ENCODE peak calls at places on chromosomes 7 and 10, in five cellular contexts. One of them, this sample, is unnamed.

GRCh38 chr7:159098424-159098786 is 46.3 kb downstream of the VIPR2 start:
- DNase-seq in Daoy: no peak
- DNase-seq in WTC11: no peak
- DNase-seq in iPS-NIHi11: no peak
- DNase-seq in head of caudate nucleus: peak; percentile 3
- DNase-seq in this sample: peak; percentile 30

GRCh38 chr10:586716-587115 is 102.8 kb downstream of the DIP2C start:
- DNase-seq in Daoy: no peak
- DNase-seq in WTC11: no peak
- DNase-seq in iPS-NIHi11: no peak
- DNase-seq in head of caudate nucleus: no peak
- DNase-seq in this sample: no peak

GRCh38 chr10:26573674-26574073 is 123.8 kb upstream of the PDSS1 start:
- DNase-seq in Daoy: peak; percentile 21
- DNase-seq in WTC11: peak; percentile 32
- DNase-seq in iPS-NIHi11: no peak
- DNase-seq in head of caudate nucleus: no peak
- DNase-seq in this sample: no peak

GRCh38 chr10:86105640-86106039 is 261.0 kb downstream of the GRID1 start:
- DNase-seq in Daoy: no peak
- DNase-seq in WTC11: no peak
- DNase-seq in iPS-NIHi11: no peak
- DNase-seq in head of caudate nucleus: no peak
- DNase-seq in this sample: peak; percentile 49

GRCh38 chr7:12766416-12766815 is 79.0 kb downstream of the ARL4A start:
- DNase-seq in Daoy: no peak
- DNase-seq in WTC11: no peak
- DNase-seq in iPS-NIHi11: no peak
- DNase-seq in head of caudate nucleus: no peak
- DNase-seq in this sample: no peak

GRCh38 chr7:81195033-81195432 is 276.2 kb upstream of the SEMA3C start:
- DNase-seq in Daoy: no peak
- DNase-seq in WTC11: no peak
- DNase-seq in iPS-NIHi11: no peak
- DNase-seq in head of caudate nucleus: no peak
- DNase-seq in this sample: no peak

GRCh38 chr10:6918305-6918704 is 338.2 kb upstream of the PRKCQ start:
- DNase-seq in Daoy: peak; percentile 33
- DNase-seq in WTC11: peak; percentile 57
- DNase-seq in iPS-NIHi11: peak; percentile 46
- DNase-seq in head of caudate nucleus: peak; percentile 61
- DNase-seq in this sample: no peak

GRCh38 chr10:100020161-100020882 is 10.6 kb upstream of the DNMBP start:
- DNase-seq in Daoy: no peak
- DNase-seq in WTC11: no peak
- DNase-seq in iPS-NIHi11: no peak
- DNase-seq in head of caudate nucleus: no peak
- DNase-seq in this sample: no peak

GRCh38 chr10:130654726-130655125 is 518.5 kb downstream of the GLRX3 start:
- DNase-seq in Daoy: no peak
- DNase-seq in WTC11: no peak
- DNase-seq in iPS-NIHi11: no peak
- DNase-seq in head of caudate nucleus: no peak
- DNase-seq in this sample: no peak

GRCh38 chr10:96720422-96721206 is at the start of gene PIK3AP1:
- DNase-seq in Daoy: peak; percentile 29
- DNase-seq in WTC11: peak; percentile 49
- DNase-seq in iPS-NIHi11: peak; percentile 80
- DNase-seq in head of caudate nucleus: no peak
- DNase-seq in this sample: peak; percentile 92

GRCh38 chr10:79209831-79210230 is 137.4 kb upstream of the PPIF start:
- DNase-seq in Daoy: no peak
- DNase-seq in WTC11: no peak
- DNase-seq in iPS-NIHi11: no peak
- DNase-seq in head of caudate nucleus: no peak
- DNase-seq in this sample: no peak

GRCh38 chr7:116672596-116673503 is 854 bp downstream of the MET start:
- DNase-seq in Daoy: peak; percentile 81
- DNase-seq in WTC11: peak; percentile 23
- DNase-seq in iPS-NIHi11: peak; percentile 29
- DNase-seq in head of caudate nucleus: no peak
- DNase-seq in this sample: no peak

This sample was measured in mesenteric fat pad.